ENCODE peak calls at places on chromosomes 7 and 10, in nine cellular contexts. F is astrocyte of the spinal cord; W is RWPE1; X is GM13977; L is thoracic aorta; T is CD4-positive, alpha-beta T cell; Z is fibroblast of mammary gland; P is fibroblast of lung; G is neural progenitor cell. V is an unnamed sample.

GRCh38 chr7:73342645-73343044 is 14.7 kb downstream of the FKBP6 start:
- DNase-seq in F (peak), W (peak), X (no peak), L (no peak), T (no peak), Z (peak), P (peak), G (peak), V (no peak)

GRCh38 chr10:18044976-18045720 is 93.4 kb downstream of the SLC39A12 start:
- DNase-seq in F (peak), W (no peak), X (no peak), L (no peak), T (no peak), Z (peak), P (peak), G (no peak), V (no peak)

GRCh38 chr10:102310356-102311024 is 65.2 kb downstream of the GBF1 start:
- DNase-seq in F (peak), W (no peak), X (no peak), L (no peak), T (no peak), Z (peak), P (peak), G (no peak), V (no peak)

GRCh38 chr7:124701955-124702354 is 63.6 kb downstream of the GPR37 start:
- DNase-seq in F (peak), W (peak), X (no peak), L (no peak), T (no peak), Z (no peak), P (peak), G (no peak), V (no peak)

GRCh38 chr7:90474284-90475210 is 5.1 kb downstream of the PTTG1IP2 start:
- DNase-seq in F (peak), W (peak), X (no peak), L (no peak), T (no peak), Z (peak), P (peak), G (no peak), V (no peak)

GRCh38 chr10:72567421-72567820 is 58.5 kb downstream of the MICU1 start:
- DNase-seq in F (peak), W (peak), X (no peak), L (no peak), T (no peak), Z (peak), P (peak), G (no peak), V (no peak)

GRCh38 chr7:127876393-127876792 is 154.8 kb downstream of the LRRC4 start:
- DNase-seq in F (peak), W (no peak), X (no peak), L (no peak), T (no peak), Z (peak), P (peak), G (no peak), V (no peak)

GRCh38 chr10:18164771-18165361 is 24.6 kb downstream of the CACNB2 start:
- DNase-seq in F (peak), W (no peak), X (no peak), L (no peak), T (no peak), Z (peak), P (peak), G (no peak), V (no peak)

GRCh38 chr7:24572421-24573007 is 738 bp upstream of the PALS2 start:
- DNase-seq in F (peak), W (peak), X (peak), L (peak), T (peak), Z (peak), P (peak), G (no peak), V (no peak)

GRCh38 chr7:106098889-106099288 is 13.2 kb downstream of the SYPL1 start:
- DNase-seq in F (no peak), W (no peak), X (no peak), L (no peak), T (no peak), Z (no peak), P (no peak), G (no peak), V (no peak)

GRCh38 chr10:51092402-51092801 is 18.1 kb downstream of the PRKG1 start:
- DNase-seq in F (peak), W (no peak), X (no peak), L (peak), T (no peak), Z (peak), P (peak), G (no peak), V (no peak)

GRCh38 chr10:55019461-55019860 is 218.4 kb upstream of the PCDH15 start:
- DNase-seq in F (peak), W (no peak), X (no peak), L (no peak), T (no peak), Z (no peak), P (peak), G (no peak), V (no peak)

GRCh38 chr10:31739759-31740158 is 188.9 kb downstream of the ARHGAP12 start:
- DNase-seq in F (peak), W (no peak), X (no peak), L (no peak), T (no peak), Z (peak), P (peak), G (no peak), V (no peak)

GRCh38 chr10:114304566-114305421 is 65.7 kb downstream of the VWA2 start:
- DNase-seq in F (no peak), W (no peak), X (peak), L (no peak), T (peak), Z (no peak), P (no peak), G (peak), V (no peak)

GRCh38 chr7:42274052-42274451 is 37.0 kb upstream of the GLI3 start:
- DNase-seq in F (peak), W (peak), X (no peak), L (no peak), T (no peak), Z (peak), P (peak), G (no peak), V (no peak)

GRCh38 chr7:91353923-91354322 is 89.7 kb downstream of the FZD1 start:
- DNase-seq in F (no peak), W (no peak), X (no peak), L (no peak), T (no peak), Z (no peak), P (no peak), G (peak), V (no peak)

GRCh38 chr7:223118-223800 is 30.9 kb downstream of the FAM20C start:
- DNase-seq in F (no peak), W (no peak), X (no peak), L (no peak), T (no peak), Z (peak), P (peak), G (no peak), V (no peak)
- TF ChIP-seq CTCF in F (no peak), W (no peak), X (no peak), L (no peak), T (no peak), Z (no peak), P (no peak), G (no peak), V (no peak)

GRCh38 chr7:85890244-85890811 is 703.5 kb upstream of the SEMA3D start:
- DNase-seq in F (peak), W (peak), X (peak), L (no peak), T (no peak), Z (peak), P (peak), G (peak), V (no peak)

GRCh38 chr7:85887133-85887532 is 700.3 kb upstream of the SEMA3D start:
- DNase-seq in F (no peak), W (no peak), X (no peak), L (no peak), T (no peak), Z (no peak), P (no peak), G (no peak), V (no peak)
- TF ChIP-seq CTCF in F (no peak), W (no peak), X (no peak), L (no peak), T (no peak), Z (no peak), P (no peak), G (peak), V (no peak)

GRCh38 chr7:44972562-44972961 is 6.3 kb downstream of the MYO1G start:
- DNase-seq in F (no peak), W (no peak), X (no peak), L (no peak), T (no peak), Z (no peak), P (no peak), G (no peak), V (no peak)

GRCh38 chr7:44974549-44974948 is 4.3 kb downstream of the MYO1G start:
- DNase-seq in F (no peak), W (no peak), X (no peak), L (no peak), T (no peak), Z (no peak), P (no peak), G (no peak), V (no peak)

GRCh38 chr7:44975331-44976039 is 3.3 kb downstream of the MYO1G start:
- DNase-seq in F (no peak), W (no peak), X (no peak), L (no peak), T (no peak), Z (no peak), P (no peak), G (no peak), V (no peak)

GRCh38 chr7:44971991-44972441 is 6.8 kb downstream of the MYO1G start:
- DNase-seq in F (no peak), W (no peak), X (no peak), L (no peak), T (no peak), Z (no peak), P (no peak), G (no peak), V (no peak)

GRCh38 chr7:44973610-44974401 is 5.0 kb downstream of the MYO1G start:
- DNase-seq in F (no peak), W (no peak), X (no peak), L (no peak), T (peak), Z (no peak), P (no peak), G (peak), V (no peak)
- TF ChIP-seq CTCF in F (peak), W (no peak), X (peak), L (peak), T (peak), Z (peak), P (peak), G (peak), V (peak)

DNA sequence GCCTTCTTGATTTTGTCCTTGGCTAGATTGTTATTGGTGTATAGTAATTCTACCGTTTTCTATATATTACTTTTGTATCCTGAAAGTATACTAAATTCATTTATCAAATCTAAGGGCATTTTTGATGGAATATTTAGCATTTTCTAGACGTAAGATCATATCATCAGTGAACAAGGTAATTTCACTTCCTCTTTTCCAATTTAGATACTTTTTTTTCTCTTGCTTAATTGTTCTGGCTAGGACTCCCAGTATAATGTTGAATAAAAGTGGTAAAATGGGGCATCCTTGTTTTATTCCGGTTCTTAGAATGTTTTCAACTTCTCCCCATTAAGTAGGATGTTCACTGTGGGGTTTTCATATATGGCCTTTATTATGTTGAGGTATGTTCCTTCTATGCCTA is 260.7 kb downstream of the POLR1F start:
- DNase-seq in F (no peak), W (no peak), X (no peak), L (no peak), T (no peak), Z (no peak), P (no peak), G (no peak), V (no peak)
- TF ChIP-seq CTCF in F (no peak), W (no peak), X (no peak), L (no peak), T (no peak), Z (no peak), P (no peak), G (no peak), V (no peak)

V was measured in type B pancreatic cell.